ENCODE peak calls at places on chromosomes 3 and 15, in eight cellular contexts. R is NCI-H1436 treated with DMSO at 0.1 percent for 48 hours; X is ACHN; U is natural killer cell; A is omental fat pad; L is nucleus accumbens; O is activated CD4-positive, alpha-beta T cell treated with anti-CD3 and anti-CD28 coated beads, Interleukin-2, amount 10 ng/mL, durations not matched to agents 7 days and 5 days; J is HTR-8/SVneo. N is an unnamed sample.

GRCh38 chr15:29670266-29670665 is 152.0 kb downstream of the TJP1 start:
- DNase-seq in R (no peak), X (no peak), U (no peak), A (no peak), L (no peak), O (no peak), J (no peak), N (no peak)

GRCh38 chr3:197809356-197810020 is 18.4 kb downstream of the LRCH3 start:
- DNase-seq in R (no peak), X (no peak), U (no peak), A (no peak), L (no peak), O (no peak), J (no peak), N (no peak)

GRCh38 chr3:27452368-27453090 is 31.7 kb downstream of the SLC4A7 start:
- DNase-seq in R (no peak), X (no peak), U (no peak), A (no peak), L (no peak), O (no peak), J (no peak), N (no peak)

GRCh38 chr3:157592769-157593168 is 89.6 kb upstream of the VEPH1 start:
- DNase-seq in R (no peak), X (no peak), U (no peak), A (no peak), L (no peak), O (no peak), J (no peak), N (no peak)

GRCh38 chr15:71278989-71279756 is 163.9 kb downstream of the THSD4 start:
- DNase-seq in R (peak; percentile 73), X (no peak), U (no peak), A (peak; percentile 43), L (no peak), O (no peak), J (peak; percentile 81), N (no peak)

GRCh38 chr3:8713901-8714759 is 19.5 kb upstream of the CAV3 start:
- DNase-seq in R (no peak), X (no peak), U (no peak), A (no peak), L (no peak), O (no peak), J (peak; percentile 39), N (no peak)

GRCh38 chr3:159486580-159486979 is 502.1 kb upstream of the IL12A start:
- DNase-seq in R (no peak), X (peak; percentile 5), U (no peak), A (no peak), L (no peak), O (no peak), J (no peak), N (no peak)

GRCh38 chr3:165683947-165684346 is 153.3 kb downstream of the BCHE start:
- DNase-seq in R (no peak), X (no peak), U (no peak), A (no peak), L (no peak), O (no peak), J (no peak), N (no peak)

GRCh38 chr15:69823223-69823907 is 274.4 kb downstream of the TLE3 start:
- DNase-seq in R (no peak), X (peak; percentile 1), U (no peak), A (no peak), L (no peak), O (no peak), J (peak; percentile 45), N (no peak)

GRCh38 chr15:90871716-90872480 is 3.5 kb downstream of the FURIN start:
- DNase-seq in R (no peak), X (no peak), U (no peak), A (no peak), L (no peak), O (no peak), J (no peak), N (peak; percentile 25)

GRCh38 chr3:195263925-195264575 is 6.9 kb downstream of the XXYLT1 start:
- DNase-seq in R (no peak), X (no peak), U (no peak), A (no peak), L (no peak), O (no peak), J (no peak), N (no peak)

GRCh38 chr15:40891810-40892448 is 2.3 kb upstream of the VPS18 start:
- DNase-seq in R (no peak), X (peak; percentile 58), U (no peak), A (no peak), L (no peak), O (peak; percentile 37), J (peak; percentile 43), N (peak; percentile 73)

GRCh38 chr15:57566840-57567239 is 24.9 kb upstream of the MYZAP start:
- DNase-seq in R (no peak), X (no peak), U (no peak), A (no peak), L (no peak), O (no peak), J (no peak), N (no peak)

GRCh38 chr3:186705882-186706780 is 11.0 kb upstream of the KNG1 start:
- DNase-seq in R (no peak), X (no peak), U (peak; percentile 42), A (no peak), L (no peak), O (peak; percentile 45), J (no peak), N (peak; percentile 89)

GRCh38 chr3:58824285-58824684 is 157.7 kb upstream of the FAM3D start:
- DNase-seq in R (no peak), X (peak; percentile 70), U (no peak), A (no peak), L (peak; percentile 27), O (peak; percentile 17), J (peak; percentile 22), N (no peak)

GRCh38 chr3:13372126-13372525 is 48.0 kb downstream of the NUP210 start:
- DNase-seq in R (no peak), X (no peak), U (no peak), A (no peak), L (no peak), O (no peak), J (no peak), N (no peak)

GRCh38 chr3:79820089-79820488 is 52.3 kb upstream of the ROBO1 start:
- DNase-seq in R (no peak), X (no peak), U (no peak), A (no peak), L (no peak), O (no peak), J (no peak), N (peak; percentile 43)